ENCODE peak calls at places on chromosomes 2 and 18, in six cellular contexts. M is stimulated activated CD4-positive, alpha-beta T cell treated with anti-CD3 and anti-CD28 coated beads, Interleukin-1b, Interleukin-23, amount 100 ng/mL, for 24 hours; C is Right ventricle myocardium superior; J is fibroblast of the conjunctiva; Q is T-helper 2 cell; R is NCI-H774. O is an unnamed sample.

GRCh38 chr2:238159676-238160205 is 971 bp downstream of the ERFE start:
- DNase-seq in J (no peak), Q (no peak), M (no peak), R (no peak), C (peak), O (no peak)

GRCh38 chr2:96933528-96933927 is 52.9 kb downstream of the FAM178B start:
- DNase-seq in R (peak), M (no peak), C (no peak), J (no peak), Q (no peak), O (peak)

GRCh38 chr2:228767196-228767595 is 503.9 kb downstream of the PID1 start:
- DNase-seq in R (no peak), J (peak), Q (no peak), M (no peak), C (no peak), O (no peak)

GRCh38 chr2:43576983-43577892 is 18.6 kb downstream of the THADA start:
- DNase-seq in Q (peak), J (peak), C (no peak), M (no peak), R (no peak), O (no peak)

GRCh38 chr18:41378628-41379027 is 576.4 kb upstream of the PIK3C3 start:
- DNase-seq in Q (no peak), M (no peak), J (peak), C (no peak), R (peak), O (no peak)

GRCh38 chr2:148048475-148049221 is 27.8 kb downstream of the MBD5 start:
- DNase-seq in Q (no peak), R (no peak), J (no peak), M (no peak), C (no peak), O (no peak)

GRCh38 chr18:51188024-51188701 is 9.3 kb downstream of the MEX3C start:
- DNase-seq in M (no peak), R (no peak), J (no peak), C (no peak), Q (no peak), O (no peak)

GRCh38 chr2:33272001-33272400 is 204.4 kb upstream of the RASGRP3 start:
- DNase-seq in M (no peak), Q (peak), C (no peak), J (no peak), R (no peak), O (no peak)

GRCh38 chr2:104872866-104873688 is 19.2 kb downstream of the POU3F3 start:
- DNase-seq in M (no peak), J (peak), C (peak), R (peak), Q (no peak), O (peak)

GRCh38 chr2:145190031-145190703 is 670.2 kb upstream of the ZEB2 start:
- DNase-seq in M (no peak), R (no peak), J (no peak), Q (no peak), C (no peak), O (no peak)

GRCh38 chr2:171652411-171652775 is 34.9 kb upstream of the DYNC1I2 start:
- DNase-seq in C (no peak), J (no peak), M (no peak), Q (no peak), R (no peak), O (no peak)

GRCh38 chr2:240253583-240254145 is 113.2 kb upstream of the OTOS start:
- DNase-seq in C (no peak), M (no peak), J (no peak), Q (no peak), R (no peak), O (peak)

GRCh38 chr2:7911196-7911595 is 770.7 kb upstream of the ID2 start:
- DNase-seq in Q (no peak), R (no peak), J (no peak), M (no peak), C (no peak), O (no peak)

GRCh38 chr2:11539317-11540147 is 5.7 kb downstream of the GREB1 start:
- DNase-seq in J (no peak), M (no peak), Q (no peak), R (peak), C (no peak), O (no peak)

GRCh38 chr2:186201371-186201770 is 284.7 kb upstream of the ZC3H15 start:
- DNase-seq in C (no peak), Q (no peak), M (no peak), R (no peak), J (no peak), O (no peak)

GRCh38 chr2:142037744-142038143 is 93.1 kb downstream of the LRP1B start:
- DNase-seq in R (no peak), M (no peak), J (no peak), C (no peak), Q (no peak), O (no peak)

O was measured in right cardiac atrium.